ENCODE peak calls at places on chromosomes 1 and 21, in seven cellular contexts. N is GM04504; W is astrocyte; I is activated CD4-positive, CD25-positive, alpha-beta regulatory T cell; Z is ureter; A is astrocyte of the spinal cord; M is NCI-H774. E is an unnamed sample.

GRCh38 chr1:217369271-217369981 is 261.5 kb downstream of the GPATCH2 start:
- DNase-seq in N (no peak), W (no peak), I (no peak), Z (no peak), A (no peak), M (no peak), E (no peak)

GRCh38 chr1:8018492-8019228 is 7.4 kb downstream of the ERRFI1 start:
- DNase-seq in N (no peak), W (peak), I (no peak), Z (no peak), A (peak), M (no peak), E (no peak)

GRCh38 chr1:9714257-9714718 is 62.8 kb downstream of the PIK3CD start:
- DNase-seq in N (no peak), W (no peak), I (no peak), Z (no peak), A (no peak), M (no peak), E (no peak)

GRCh38 chr1:229065613-229066012 is 205.3 kb upstream of the RAB4A start:
- DNase-seq in N (no peak), W (no peak), I (no peak), Z (no peak), A (no peak), M (no peak), E (no peak)

GRCh38 chr1:191034126-191034525 is 556.5 kb upstream of the BRINP3 start:
- DNase-seq in N (no peak), W (no peak), I (no peak), Z (no peak), A (no peak), M (no peak), E (no peak)

GRCh38 chr1:154954541-154954940 is 1.4 kb downstream of the PBXIP1 start:
- DNase-seq in N (no peak), W (no peak), I (no peak), Z (no peak), A (no peak), M (no peak), E (no peak)

GRCh38 chr1:95982706-95983105 is 738.9 kb upstream of the PTBP2 start:
- DNase-seq in N (no peak), W (no peak), I (no peak), Z (no peak), A (no peak), M (no peak), E (no peak)

GRCh38 chr1:24702511-24703293 is 42.5 kb upstream of the CLIC4 start:
- DNase-seq in N (no peak), W (peak), I (no peak), Z (no peak), A (peak), M (peak), E (no peak)

GRCh38 chr1:240575976-240576666 is 35.8 kb downstream of the GREM2 start:
- DNase-seq in N (peak), W (peak), I (no peak), Z (no peak), A (peak), M (no peak), E (no peak)

GRCh38 chr21:46421191-46421750 is 37.4 kb upstream of the DIP2A start:
- DNase-seq in N (no peak), W (no peak), I (no peak), Z (no peak), A (no peak), M (no peak), E (no peak)

GRCh38 chr1:18109756-18110597 is 2.4 kb downstream of the IGSF21 start:
- DNase-seq in N (no peak), W (no peak), I (no peak), Z (peak), A (no peak), M (peak), E (no peak)

GRCh38 chr1:92365378-92366044 is 66.7 kb downstream of the RPAP2 start:
- DNase-seq in N (no peak), W (no peak), I (no peak), Z (no peak), A (no peak), M (no peak), E (no peak)

GRCh38 chr1:36366091-36366661 is 19.5 kb downstream of the STK40 start:
- DNase-seq in N (no peak), W (peak), I (no peak), Z (no peak), A (no peak), M (no peak), E (no peak)

GRCh38 chr1:1349256-1350012 is at the start of gene DVL1:
- DNase-seq in N (peak), W (no peak), I (peak), Z (no peak), A (peak), M (peak), E (peak)

GRCh38 chr21:32861871-32862270 is 90.3 kb upstream of the PAXBP1 start:
- DNase-seq in N (peak), W (no peak), I (no peak), Z (no peak), A (no peak), M (no peak), E (no peak)

GRCh38 chr1:153534933-153535663 is 693 bp downstream of the S100A6 start:
- DNase-seq in N (no peak), W (no peak), I (no peak), Z (peak), A (peak), M (no peak), E (no peak)

GRCh38 chr1:95118019-95118499 is 904 bp downstream of the TLCD4 start:
- DNase-seq in N (no peak), W (no peak), I (no peak), Z (no peak), A (peak), M (peak), E (no peak)

GRCh38 chr1:248811514-248812490 is 13.9 kb downstream of the SH3BP5L start:
- DNase-seq in N (no peak), W (no peak), I (no peak), Z (no peak), A (no peak), M (no peak), E (no peak)

GRCh38 chr1:203322480-203323179 is 17.3 kb downstream of the BTG2 start:
- DNase-seq in N (no peak), W (no peak), I (no peak), Z (no peak), A (no peak), M (no peak), E (no peak)

GRCh38 chr1:169321539-169321938 is 46.1 kb downstream of the NME7 start:
- DNase-seq in N (no peak), W (peak), I (no peak), Z (no peak), A (peak), M (no peak), E (no peak)

GRCh38 chr1:230976825-230977747 is 1.6 kb downstream of the TTC13 start:
- DNase-seq in N (no peak), W (no peak), I (no peak), Z (no peak), A (no peak), M (no peak), E (no peak)

GRCh38 chr21:35603471-35603870 is 456.9 kb downstream of the SETD4 start:
- DNase-seq in N (no peak), W (no peak), I (no peak), Z (no peak), A (no peak), M (peak), E (no peak)

E was measured in T1000.